ENCODE peak calls at places on chromosomes 3 and 15, in ten cellular contexts. B is fibroblast of mammary gland, I is GM03348, M is GM20000, U is non-pigmented ciliary epithelial cell, Z is EL, E is heart right ventricle, P is Calu3, F is iPS-NIHi11, O is substantia nigra. K is an unnamed sample.

GRCh38 chr3:120331071-120331470 is 18.1 kb downstream of the LRRC58 start:
- DNase-seq in U (no peak), E (no peak), I (no peak), F (no peak), O (no peak), M (no peak), Z (no peak), B (peak; percentile 23), P (no peak), K (no peak)

GRCh38 chr15:47609693-47610092 is 107.6 kb upstream of the SEMA6D start:
- DNase-seq in Z (no peak), I (no peak), P (no peak), U (no peak), F (no peak), O (no peak), E (no peak), B (no peak), M (no peak), K (no peak)

GRCh38 chr3:134211797-134212196 is 38.9 kb downstream of the RYK start:
- DNase-seq in I (peak; percentile 37), Z (peak; percentile 54), B (peak; percentile 60), F (peak; percentile 55), E (peak; percentile 26), P (peak; percentile 63), M (peak; percentile 25), O (no peak), U (peak; percentile 46), K (peak; percentile 54)

GRCh38 chr3:168117059-168117458 is 21.3 kb upstream of the GOLIM4 start:
- DNase-seq in P (no peak), E (no peak), Z (no peak), M (no peak), B (no peak), U (no peak), I (no peak), O (no peak), F (no peak), K (no peak)

GRCh38 chr15:74502301-74502700 is 38.7 kb upstream of the ARID3B start:
- DNase-seq in I (no peak), Z (no peak), B (no peak), P (no peak), O (no peak), M (no peak), U (no peak), E (no peak), F (no peak), K (peak; percentile 31)

GRCh38 chr3:161163297-161163696 is 57.8 kb upstream of the NMD3 start:
- DNase-seq in F (no peak), M (no peak), I (peak; percentile 47), Z (peak; percentile 95), P (peak; percentile 64), B (peak; percentile 96), O (no peak), E (no peak), U (peak; percentile 98), K (no peak)

GRCh38 chr15:40731034-40731433 is 24.0 kb downstream of the RMDN3 start:
- DNase-seq in P (no peak), M (no peak), U (no peak), I (no peak), O (no peak), B (no peak), E (no peak), F (peak; percentile 15), Z (no peak), K (no peak)

GRCh38 chr15:67199881-67200763 is 54.3 kb downstream of the AAGAB start:
- DNase-seq in E (no peak), I (no peak), M (no peak), P (no peak), Z (peak; percentile 27), O (no peak), B (peak; percentile 79), U (no peak), F (no peak), K (no peak)

GRCh38 chr15:76099388-76099787 is 39.6 kb downstream of the TMEM266 start:
- DNase-seq in P (no peak), B (no peak), M (no peak), Z (no peak), E (no peak), F (no peak), I (no peak), O (no peak), U (no peak), K (no peak)

GRCh38 chr3:11820540-11821041 is 26.1 kb downstream of the TAMM41 start:
- DNase-seq in Z (peak; percentile 37), U (no peak), E (no peak), F (peak; percentile 31), M (peak; percentile 22), B (peak; percentile 56), I (peak; percentile 47), P (no peak), O (no peak), K (peak; percentile 30)

GRCh38 chr15:45919806-45920205 is 285.0 kb downstream of the SQOR start:
- DNase-seq in O (no peak), P (peak; percentile 59), I (peak; percentile 6), E (no peak), Z (peak; percentile 70), F (peak; percentile 20), B (peak; percentile 1), M (no peak), U (peak; percentile 49), K (no peak)

GRCh38 chr3:161914703-161915102 is 418.1 kb downstream of the OTOL1 start:
- DNase-seq in F (peak; percentile 45), E (peak; percentile 10), B (peak; percentile 84), U (peak; percentile 79), Z (peak; percentile 71), M (no peak), O (peak; percentile 5), P (peak; percentile 43), I (peak; percentile 58), K (peak; percentile 50)

GRCh38 chr3:73695841-73696240 is 71.1 kb upstream of the PDZRN3 start:
- DNase-seq in M (no peak), F (no peak), O (no peak), U (no peak), I (no peak), B (no peak), E (no peak), Z (no peak), P (no peak), K (no peak)

K was measured in H9.